ENCODE peak calls at places on chromosomes 5 and 9, in four cellular contexts. C is bronchial epithelial cell, K is PC-9, H is H4. S is an unnamed sample.

GRCh38 chr5:78791416-78792100 is 143.0 kb upstream of the LHFPL2 start:
- DNase-seq in C (no peak), K (no peak), H (no peak), S (no peak)

GRCh38 chr9:70408393-70409040 is 5.9 kb downstream of the KLF9 start:
- DNase-seq in H (no peak), K (no peak), C (no peak), S (no peak)

GRCh38 chr5:141634720-141635119 is 1.9 kb downstream of the HDAC3 start:
- DNase-seq in K (no peak), H (no peak), C (no peak), S (no peak)

GRCh38 chr9:114204265-114204664 is 48.9 kb downstream of the COL27A1 start:
- DNase-seq in C (no peak), K (no peak), H (no peak), S (no peak)

GRCh38 chr5:132388244-132389050 is 18.9 kb downstream of the SLC22A5 start:
- DNase-seq in K (peak; percentile 92), C (no peak), H (peak; percentile 96), S (no peak)

GRCh38 chr5:153275697-153276096 is 214.8 kb upstream of the GRIA1 start:
- DNase-seq in C (no peak), K (no peak), H (no peak), S (no peak)

GRCh38 chr5:179978792-179979191 is 71.1 kb upstream of the TBC1D9B start:
- DNase-seq in C (no peak), H (no peak), K (no peak), S (no peak)

GRCh38 chr9:98101868-98102273 is 17.2 kb downstream of the TRIM14 start:
- DNase-seq in C (no peak), H (no peak), K (no peak), S (no peak)

S was measured in keratinocyte.